ENCODE peak calls at places on chromosomes 6 and 20, in six cellular contexts. One of them, this sample, is unnamed. For H3K4me1, the result is how much of the 10 kb centered on the place peaks cover.

GRCh38 chr20:57904706-57905105 is 194.9 kb upstream of the PMEPA1 start:
- DNase-seq in transverse colon: no peak
- DNase-seq in PC-3: no peak
- DNase-seq in heart right ventricle: no peak
- DNase-seq in colonic mucosa: no peak
- DNase-seq in cardiac muscle cell: no peak
- DNase-seq in this sample: no peak

GRCh38 chr20:51525241-51526104 is 17.0 kb downstream of the NFATC2 start:
- DNase-seq in PC-3: no peak
- DNase-seq in colonic mucosa: peak
- DNase-seq in transverse colon: peak
- DNase-seq in cardiac muscle cell: no peak
- DNase-seq in heart right ventricle: peak
- DNase-seq in this sample: no peak

GRCh38 chr6:47414517-47415167 is 62.9 kb upstream of the CD2AP start:
- DNase-seq in transverse colon: no peak
- DNase-seq in cardiac muscle cell: no peak
- DNase-seq in heart right ventricle: peak
- DNase-seq in PC-3: peak
- DNase-seq in colonic mucosa: no peak
- DNase-seq in this sample: no peak

GRCh38 chr6:135449246-135449645 is 48.3 kb downstream of the AHI1 start:
- DNase-seq in cardiac muscle cell: no peak
- DNase-seq in heart right ventricle: no peak
- DNase-seq in colonic mucosa: no peak
- DNase-seq in PC-3: no peak
- DNase-seq in transverse colon: no peak
- DNase-seq in this sample: no peak

GRCh38 chr6:111712398-111712797 is 106.7 kb upstream of the TRAF3IP2 start:
- DNase-seq in cardiac muscle cell: peak
- DNase-seq in transverse colon: no peak
- DNase-seq in colonic mucosa: no peak
- DNase-seq in heart right ventricle: no peak
- DNase-seq in PC-3: no peak
- DNase-seq in this sample: peak

GRCh38 chr20:52331655-52332054 is 140.1 kb upstream of the ZFP64 start:
- DNase-seq in PC-3: no peak
- DNase-seq in cardiac muscle cell: no peak
- DNase-seq in colonic mucosa: no peak
- DNase-seq in heart right ventricle: no peak
- DNase-seq in transverse colon: no peak
- DNase-seq in this sample: no peak

GRCh38 chr6:152364846-152365245 is 272.3 kb downstream of the SYNE1 start:
- DNase-seq in heart right ventricle: no peak
- DNase-seq in transverse colon: no peak
- DNase-seq in cardiac muscle cell: no peak
- DNase-seq in colonic mucosa: no peak
- DNase-seq in PC-3: no peak
- DNase-seq in this sample: no peak

GRCh38 chr20:18728165-18728866 is 85.3 kb upstream of the SCP2D1 start:
- DNase-seq in cardiac muscle cell: no peak
- DNase-seq in transverse colon: no peak
- DNase-seq in heart right ventricle: no peak
- DNase-seq in colonic mucosa: no peak
- DNase-seq in PC-3: no peak
- DNase-seq in this sample: no peak

GRCh38 chr6:115896538-115897129 is 164.1 kb downstream of the FRK start:
- DNase-seq in transverse colon: no peak
- DNase-seq in PC-3: peak
- DNase-seq in colonic mucosa: no peak
- DNase-seq in heart right ventricle: no peak
- DNase-seq in cardiac muscle cell: peak
- DNase-seq in this sample: no peak

GRCh38 chr6:110587328-110587727 is 110.9 kb upstream of the SLC22A16 start:
- DNase-seq in PC-3: no peak
- DNase-seq in colonic mucosa: no peak
- DNase-seq in heart right ventricle: no peak
- DNase-seq in transverse colon: no peak
- DNase-seq in cardiac muscle cell: no peak
- DNase-seq in this sample: no peak

GRCh38 chr20:41168281-41169183 is 31.2 kb downstream of the PLCG1 start:
- DNase-seq in heart right ventricle: no peak
- DNase-seq in colonic mucosa: no peak
- DNase-seq in PC-3: no peak
- DNase-seq in cardiac muscle cell: no peak
- DNase-seq in transverse colon: peak
- DNase-seq in this sample: no peak

GRCh38 chr6:81589465-81590313 is 162.8 kb downstream of the TENT5A start:
- DNase-seq in transverse colon: no peak
- DNase-seq in cardiac muscle cell: no peak
- DNase-seq in colonic mucosa: no peak
- DNase-seq in heart right ventricle: no peak
- DNase-seq in PC-3: peak
- DNase-seq in this sample: no peak

GRCh38 chr6:160004419-160005160 is 35.7 kb downstream of the IGF2R start:
- DNase-seq in transverse colon: no peak
- DNase-seq in colonic mucosa: no peak
- DNase-seq in cardiac muscle cell: no peak
- DNase-seq in PC-3: no peak
- DNase-seq in heart right ventricle: no peak
- DNase-seq in this sample: no peak

GRCh38 chr6:166465671-166466087 is 82.9 kb upstream of the MPC1 start:
- DNase-seq in colonic mucosa: no peak
- DNase-seq in heart right ventricle: peak
- DNase-seq in PC-3: no peak
- DNase-seq in cardiac muscle cell: no peak
- DNase-seq in transverse colon: peak
- DNase-seq in this sample: no peak

GRCh38 chr6:148179786-148180185 is 162.9 kb upstream of the SASH1 start:
- DNase-seq in transverse colon: no peak
- DNase-seq in PC-3: peak
- DNase-seq in heart right ventricle: no peak
- DNase-seq in colonic mucosa: no peak
- DNase-seq in cardiac muscle cell: no peak
- DNase-seq in this sample: no peak

GRCh38 chr6:154602708-154603107 is 92.2 kb upstream of the CNKSR3 start:
- DNase-seq in cardiac muscle cell: no peak
- DNase-seq in heart right ventricle: no peak
- DNase-seq in colonic mucosa: no peak
- DNase-seq in PC-3: no peak
- DNase-seq in transverse colon: no peak
- DNase-seq in this sample: no peak

GRCh38 chr20:32790751-32791057 is 28.5 kb downstream of the DNMT3B start:
- DNase-seq in cardiac muscle cell: no peak
- DNase-seq in colonic mucosa: no peak
- DNase-seq in heart right ventricle: no peak
- DNase-seq in transverse colon: no peak
- DNase-seq in PC-3: no peak
- DNase-seq in this sample: no peak

GRCh38 chr20:32789896-32790750 is 27.9 kb downstream of the DNMT3B start:
- DNase-seq in PC-3: peak
- DNase-seq in cardiac muscle cell: peak
- DNase-seq in colonic mucosa: peak
- DNase-seq in transverse colon: peak
- DNase-seq in heart right ventricle: peak
- DNase-seq in this sample: peak

GRCh38 chr20:32796383-32797159 is 23.2 kb upstream of the MAPRE1 start:
- DNase-seq in PC-3: no peak
- DNase-seq in transverse colon: no peak
- DNase-seq in colonic mucosa: no peak
- DNase-seq in heart right ventricle: no peak
- DNase-seq in cardiac muscle cell: no peak
- DNase-seq in this sample: no peak

GRCh38 chr20:32792316-32792715 is 27.4 kb upstream of the MAPRE1 start:
- DNase-seq in transverse colon: no peak
- DNase-seq in cardiac muscle cell: peak
- DNase-seq in colonic mucosa: no peak
- DNase-seq in heart right ventricle: no peak
- DNase-seq in PC-3: no peak
- DNase-seq in this sample: no peak

DNA sequence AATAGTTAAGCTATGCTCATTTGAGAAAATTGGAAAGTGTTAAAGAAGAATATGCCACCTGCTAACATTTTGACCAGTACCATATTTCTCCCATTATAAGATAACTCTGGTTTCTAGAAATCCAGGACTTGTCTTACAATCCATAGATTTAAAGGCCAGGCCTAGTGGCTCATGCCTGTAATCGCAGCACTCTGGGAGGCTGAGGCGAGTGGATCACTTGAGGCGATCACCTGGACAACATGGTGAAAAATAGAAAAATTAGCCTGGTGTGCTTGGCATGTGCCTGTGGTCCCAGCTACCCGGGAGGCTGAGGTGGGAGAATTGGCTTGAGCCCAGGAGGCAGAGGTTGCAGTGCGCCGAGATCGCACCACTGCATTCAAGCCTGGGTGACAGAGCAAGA is 26.7 kb upstream of the MAPRE1 start:
- DNase-seq in transverse colon: no peak
- DNase-seq in cardiac muscle cell: no peak
- DNase-seq in heart right ventricle: no peak
- DNase-seq in PC-3: no peak
- DNase-seq in colonic mucosa: no peak
- DNase-seq in this sample: no peak
- TF ChIP-seq CTCF in transverse colon: no peak
- TF ChIP-seq CTCF in cardiac muscle cell: no peak
- TF ChIP-seq CTCF in heart right ventricle: no peak
- TF ChIP-seq CTCF in PC-3: no peak
- TF ChIP-seq CTCF in colonic mucosa: no peak
- TF ChIP-seq CTCF in this sample: no peak

DNA sequence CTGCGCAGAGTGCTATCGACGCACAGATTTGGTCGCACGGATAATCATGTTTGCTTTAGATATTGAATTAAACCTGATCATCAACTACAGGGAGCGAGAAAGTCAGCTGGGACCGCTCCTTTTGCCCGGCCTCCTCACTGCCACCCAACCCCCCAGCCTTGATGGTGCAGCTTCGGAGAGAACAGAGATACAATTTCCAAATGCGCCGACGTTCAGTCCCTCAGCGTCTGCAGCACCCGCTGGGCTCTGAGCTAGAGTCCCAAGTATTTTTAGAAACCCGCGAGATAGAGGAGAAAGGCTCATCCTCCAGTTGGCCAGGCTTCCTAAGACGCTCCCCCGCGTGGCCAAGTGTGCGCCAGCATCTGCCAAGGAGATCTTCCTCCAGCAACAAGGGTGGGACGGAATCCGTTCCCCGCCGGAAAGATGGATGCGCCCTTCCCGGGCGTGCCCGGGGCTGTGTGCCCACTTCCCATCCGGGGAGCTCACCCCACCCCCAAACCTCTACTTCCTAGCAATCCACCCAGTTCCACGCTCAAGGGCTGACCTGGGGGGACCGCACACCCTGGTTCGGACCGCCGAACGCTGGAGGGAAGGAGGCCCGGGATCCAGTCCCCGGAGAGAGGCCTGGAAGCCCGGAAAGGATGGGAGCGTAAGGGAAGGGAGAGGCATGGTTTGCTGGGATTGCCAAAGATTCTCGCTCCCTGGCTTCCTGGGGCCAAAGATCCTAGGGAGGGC is 4.1 kb downstream of the NKX2-2 start:
- DNase-seq in transverse colon: no peak
- DNase-seq in heart right ventricle: no peak
- DNase-seq in PC-3: no peak
- DNase-seq in colonic mucosa: no peak
- DNase-seq in cardiac muscle cell: no peak
- DNase-seq in this sample: no peak
- H3K4me1 ChIP-seq in transverse colon: under half
- H3K4me1 ChIP-seq in heart right ventricle: under half
- H3K4me1 ChIP-seq in PC-3: under half
- H3K4me1 ChIP-seq in colonic mucosa: under half
- H3K4me1 ChIP-seq in cardiac muscle cell: under half
- H3K4me1 ChIP-seq in this sample: half or more

DNA sequence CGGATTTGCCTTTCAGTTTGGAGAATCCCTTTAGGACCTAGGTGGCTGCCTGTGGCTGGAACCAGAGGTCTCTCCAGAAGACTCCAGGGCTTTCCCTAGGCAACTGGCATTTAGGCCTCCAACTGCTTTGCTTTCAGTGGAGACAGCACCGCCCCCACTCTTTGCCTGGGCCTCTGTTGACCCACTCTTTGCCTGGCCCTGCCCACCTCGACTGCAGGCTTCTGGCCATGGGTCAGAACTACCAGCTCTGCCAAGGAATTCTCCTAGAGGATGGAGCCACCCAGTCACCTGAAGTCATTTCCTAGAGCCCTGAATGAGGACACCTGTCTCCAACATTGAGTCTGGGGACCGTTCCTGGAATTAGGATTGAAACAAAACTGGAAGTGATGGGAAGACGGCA is 439.0 kb upstream of the CDH4 start:
- DNase-seq in heart right ventricle: no peak
- DNase-seq in colonic mucosa: no peak
- DNase-seq in cardiac muscle cell: no peak
- DNase-seq in PC-3: no peak
- DNase-seq in transverse colon: no peak
- DNase-seq in this sample: no peak
- TF ChIP-seq CTCF in heart right ventricle: no peak
- TF ChIP-seq CTCF in colonic mucosa: no peak
- TF ChIP-seq CTCF in cardiac muscle cell: no peak
- TF ChIP-seq CTCF in PC-3: no peak
- TF ChIP-seq CTCF in transverse colon: no peak
- TF ChIP-seq CTCF in this sample: no peak

GRCh38 chr6:13406051-13406477 is 77.7 kb upstream of the TBC1D7 start:
- DNase-seq in PC-3: no peak
- DNase-seq in colonic mucosa: no peak
- DNase-seq in heart right ventricle: peak
- DNase-seq in transverse colon: no peak
- DNase-seq in cardiac muscle cell: no peak
- DNase-seq in this sample: no peak
- H3K4me1 ChIP-seq in PC-3: under half
- H3K4me1 ChIP-seq in colonic mucosa: under half
- H3K4me1 ChIP-seq in heart right ventricle: half or more
- H3K4me1 ChIP-seq in transverse colon: under half
- H3K4me1 ChIP-seq in cardiac muscle cell: under half
- H3K4me1 ChIP-seq in this sample: half or more

This sample was measured in right atrium auricular region.